ENCODE peak calls at places on chromosomes 6 and 20, in six cellular contexts. O is activated T-cell treated with anti-CD3 and anti-CD28 coated beads, Interleukin-2, amount 50 U/mL, for 72 hours; Z is stimulated activated CD8-positive, alpha-beta memory T cell treated with anti-CD3 and anti-CD28 coated beads, Interleukin-2, amount 100 ng/mL, for 1 hour; X is IMR-90; P is globus pallidus; S is pancreas. E is an unnamed sample.

GRCh38 chr20:17344775-17345174 is 117.9 kb downstream of the PCSK2 start:
- DNase-seq in X (no peak), P (no peak), Z (no peak), O (no peak), S (no peak), E (no peak)

GRCh38 chr6:119182875-119183274 is 104.4 kb upstream of the FAM184A start:
- DNase-seq in Z (no peak), X (no peak), S (no peak), P (no peak), O (no peak), E (no peak)

GRCh38 chr6:111150577-111150976 is 63.3 kb downstream of the SLC16A10 start:
- DNase-seq in S (no peak), O (no peak), P (no peak), X (no peak), Z (no peak), E (no peak)

GRCh38 chr20:51861726-51862466 is 59.6 kb upstream of the SALL4 start:
- DNase-seq in Z (no peak), X (no peak), P (no peak), S (no peak), O (no peak), E (no peak)

GRCh38 chr6:44898296-44898930 is 429.7 kb upstream of the RUNX2 start:
- DNase-seq in Z (no peak), P (no peak), X (peak; percentile 64), S (no peak), O (no peak), E (peak; percentile 24)

GRCh38 chr6:110822248-110822647 is 7.0 kb upstream of the CDK19 start:
- DNase-seq in S (no peak), O (no peak), Z (no peak), P (no peak), X (peak; percentile 38), E (no peak)

GRCh38 chr20:35720165-35721123 is 21.2 kb downstream of the ROMO1 start:
- DNase-seq in S (no peak), O (no peak), Z (no peak), X (no peak), P (no peak), E (no peak)

GRCh38 chr6:11366934-11367637 is 134.6 kb upstream of the NEDD9 start:
- DNase-seq in P (no peak), Z (no peak), X (no peak), S (no peak), O (no peak), E (no peak)

GRCh38 chr20:54468082-54468481 is 7.3 kb upstream of the DOK5 start:
- DNase-seq in P (no peak), Z (no peak), S (no peak), X (no peak), O (no peak), E (no peak)

GRCh38 chr6:77986380-77987034 is 333.7 kb downstream of the MEI4 start:
- DNase-seq in O (no peak), S (no peak), X (no peak), Z (no peak), P (no peak), E (no peak)

GRCh38 chr6:42091718-42092023 is 41.3 kb downstream of the TAF8 start:
- DNase-seq in O (no peak), X (no peak), S (no peak), Z (no peak), P (no peak), E (no peak)

GRCh38 chr6:42451595-42452170 is at the start of gene TRERF1:
- DNase-seq in S (peak; percentile 70), X (peak; percentile 81), Z (peak; percentile 28), O (peak; percentile 62), P (peak; percentile 35), E (peak; percentile 62)

GRCh38 chr6:84556541-84557335 is 207.7 kb downstream of the TBX18 start:
- DNase-seq in S (no peak), P (no peak), Z (no peak), O (no peak), X (no peak), E (no peak)

GRCh38 chr20:31967830-31968249 is at the start of gene XKR7:
- DNase-seq in O (no peak), Z (no peak), S (peak; percentile 59), P (no peak), X (no peak), E (no peak)

GRCh38 chr6:159916752-159917151 is 26.0 kb downstream of the MAS1 start:
- DNase-seq in Z (no peak), X (no peak), O (no peak), S (no peak), P (no peak), E (no peak)

GRCh38 chr6:142942805-142943227 is 2.2 kb downstream of the HIVEP2 start:
- DNase-seq in X (peak; percentile 54), O (no peak), Z (no peak), S (no peak), P (no peak), E (peak; percentile 35)

GRCh38 chr20:41643504-41643938 is 25.3 kb upstream of the CHD6 start:
- DNase-seq in X (peak; percentile 80), O (no peak), Z (no peak), S (no peak), P (no peak), E (peak; percentile 37)

GRCh38 chr20:47708953-47709833 is 76.1 kb downstream of the SULF2 start:
- DNase-seq in P (no peak), S (no peak), Z (no peak), O (no peak), X (no peak), E (no peak)

GRCh38 chr6:169950558-169950957 is 199.1 kb downstream of the ERMARD start:
- DNase-seq in X (no peak), P (no peak), O (peak; percentile 20), S (no peak), Z (no peak), E (no peak)

GRCh38 chr6:168838000-168838399 is 397.0 kb downstream of the SMOC2 start:
- DNase-seq in Z (no peak), P (no peak), X (no peak), O (no peak), S (no peak), E (no peak)

GRCh38 chr6:7051780-7052440 is 55.9 kb upstream of the RREB1 start:
- DNase-seq in P (peak; percentile 20), X (no peak), O (peak; percentile 56), Z (peak; percentile 17), S (peak; percentile 84), E (no peak)

GRCh38 chr6:22231616-22232015 is 65.2 kb downstream of the PRL start:
- DNase-seq in P (no peak), X (peak; percentile 11), Z (no peak), O (no peak), S (no peak), E (no peak)

GRCh38 chr6:150037526-150038201 is 12.3 kb upstream of the RAET1L start:
- DNase-seq in Z (no peak), S (no peak), X (no peak), O (peak; percentile 21), P (no peak), E (no peak)

GRCh38 chr20:62133051-62133845 is 9.9 kb downstream of the PSMA7 start:
- DNase-seq in O (no peak), Z (no peak), S (no peak), P (no peak), X (no peak), E (no peak)

GRCh38 chr6:155541976-155542375 is 86.3 kb upstream of the NOX3 start:
- DNase-seq in O (no peak), S (no peak), P (no peak), X (no peak), Z (no peak), E (no peak)